ENCODE peak calls at places on chromosome 16, in four cellular contexts. One of them, this sample, is unnamed.

GRCh38 chr16:4675864-4676786 is 17.2 kb upstream of the NUDT16L1 start:
- DNase-seq in fibroblast of the aortic adventitia: no peak
- DNase-seq in stimulated activated CD4-positive, alpha-beta T cell treated with anti-CD3 and anti-CD28 coated beads, Interleukin-2, amount 100 ng/mL, for 48 hours: peak
- DNase-seq in KBM-7: peak
- DNase-seq in this sample: no peak

GRCh38 chr16:77443834-77444460 is 9.1 kb upstream of the ADAMTS18 start:
- DNase-seq in fibroblast of the aortic adventitia: no peak
- DNase-seq in stimulated activated CD4-positive, alpha-beta T cell treated with anti-CD3 and anti-CD28 coated beads, Interleukin-2, amount 100 ng/mL, for 48 hours: no peak
- DNase-seq in KBM-7: no peak
- DNase-seq in this sample: no peak

GRCh38 chr16:26963109-26963508 is 103.6 kb upstream of the C16orf82 start:
- DNase-seq in fibroblast of the aortic adventitia: peak
- DNase-seq in stimulated activated CD4-positive, alpha-beta T cell treated with anti-CD3 and anti-CD28 coated beads, Interleukin-2, amount 100 ng/mL, for 48 hours: peak
- DNase-seq in KBM-7: no peak
- DNase-seq in this sample: peak

GRCh38 chr16:50998411-50998810 is 152.7 kb downstream of the SALL1 start:
- DNase-seq in fibroblast of the aortic adventitia: no peak
- DNase-seq in stimulated activated CD4-positive, alpha-beta T cell treated with anti-CD3 and anti-CD28 coated beads, Interleukin-2, amount 100 ng/mL, for 48 hours: no peak
- DNase-seq in KBM-7: no peak
- DNase-seq in this sample: no peak

GRCh38 chr16:84604477-84605013 is 13.3 kb downstream of the COTL1 start:
- DNase-seq in fibroblast of the aortic adventitia: no peak
- DNase-seq in stimulated activated CD4-positive, alpha-beta T cell treated with anti-CD3 and anti-CD28 coated beads, Interleukin-2, amount 100 ng/mL, for 48 hours: no peak
- DNase-seq in KBM-7: no peak
- DNase-seq in this sample: no peak

GRCh38 chr16:4626396-4626795 is 1.8 kb downstream of the MGRN1 start:
- DNase-seq in fibroblast of the aortic adventitia: no peak
- DNase-seq in stimulated activated CD4-positive, alpha-beta T cell treated with anti-CD3 and anti-CD28 coated beads, Interleukin-2, amount 100 ng/mL, for 48 hours: no peak
- DNase-seq in KBM-7: no peak
- DNase-seq in this sample: no peak

GRCh38 chr16:35180970-35181369 is 1721.6 kb downstream of the TP53TG3F start:
- DNase-seq in fibroblast of the aortic adventitia: no peak
- DNase-seq in stimulated activated CD4-positive, alpha-beta T cell treated with anti-CD3 and anti-CD28 coated beads, Interleukin-2, amount 100 ng/mL, for 48 hours: no peak
- DNase-seq in KBM-7: no peak
- DNase-seq in this sample: no peak

GRCh38 chr16:89352091-89352681 is 134.7 kb downstream of the ZNF778 start:
- DNase-seq in fibroblast of the aortic adventitia: no peak
- DNase-seq in stimulated activated CD4-positive, alpha-beta T cell treated with anti-CD3 and anti-CD28 coated beads, Interleukin-2, amount 100 ng/mL, for 48 hours: no peak
- DNase-seq in KBM-7: no peak
- DNase-seq in this sample: no peak

GRCh38 chr16:2514333-2515179 is 804 bp downstream of the ATP6V0C start:
- DNase-seq in fibroblast of the aortic adventitia: no peak
- DNase-seq in stimulated activated CD4-positive, alpha-beta T cell treated with anti-CD3 and anti-CD28 coated beads, Interleukin-2, amount 100 ng/mL, for 48 hours: no peak
- DNase-seq in KBM-7: no peak
- DNase-seq in this sample: no peak

GRCh38 chr16:49924078-49924477 is 68.2 kb upstream of the ZNF423 start:
- DNase-seq in fibroblast of the aortic adventitia: no peak
- DNase-seq in stimulated activated CD4-positive, alpha-beta T cell treated with anti-CD3 and anti-CD28 coated beads, Interleukin-2, amount 100 ng/mL, for 48 hours: no peak
- DNase-seq in KBM-7: no peak
- DNase-seq in this sample: peak

GRCh38 chr16:87855852-87856715 is 13.2 kb downstream of the SLC7A5 start:
- DNase-seq in fibroblast of the aortic adventitia: no peak
- DNase-seq in stimulated activated CD4-positive, alpha-beta T cell treated with anti-CD3 and anti-CD28 coated beads, Interleukin-2, amount 100 ng/mL, for 48 hours: no peak
- DNase-seq in KBM-7: peak
- DNase-seq in this sample: peak

GRCh38 chr16:88787579-88788314 is 2.7 kb upstream of the PIEZO1 start:
- DNase-seq in fibroblast of the aortic adventitia: no peak
- DNase-seq in stimulated activated CD4-positive, alpha-beta T cell treated with anti-CD3 and anti-CD28 coated beads, Interleukin-2, amount 100 ng/mL, for 48 hours: no peak
- DNase-seq in KBM-7: no peak
- DNase-seq in this sample: no peak

GRCh38 chr16:84482001-84482891 is 22.2 kb downstream of the MEAK7 start:
- DNase-seq in fibroblast of the aortic adventitia: no peak
- DNase-seq in stimulated activated CD4-positive, alpha-beta T cell treated with anti-CD3 and anti-CD28 coated beads, Interleukin-2, amount 100 ng/mL, for 48 hours: no peak
- DNase-seq in KBM-7: no peak
- DNase-seq in this sample: no peak

GRCh38 chr16:8668138-8668537 is 6.3 kb upstream of the ABAT start:
- DNase-seq in fibroblast of the aortic adventitia: no peak
- DNase-seq in stimulated activated CD4-positive, alpha-beta T cell treated with anti-CD3 and anti-CD28 coated beads, Interleukin-2, amount 100 ng/mL, for 48 hours: no peak
- DNase-seq in KBM-7: no peak
- DNase-seq in this sample: no peak

GRCh38 chr16:89918453-89919347 is at the start of gene MC1R:
- DNase-seq in fibroblast of the aortic adventitia: peak
- DNase-seq in stimulated activated CD4-positive, alpha-beta T cell treated with anti-CD3 and anti-CD28 coated beads, Interleukin-2, amount 100 ng/mL, for 48 hours: no peak
- DNase-seq in KBM-7: peak
- DNase-seq in this sample: peak

GRCh38 chr16:57098188-57098841 is 5.9 kb downstream of the CPNE2 start:
- DNase-seq in fibroblast of the aortic adventitia: no peak
- DNase-seq in stimulated activated CD4-positive, alpha-beta T cell treated with anti-CD3 and anti-CD28 coated beads, Interleukin-2, amount 100 ng/mL, for 48 hours: no peak
- DNase-seq in KBM-7: no peak
- DNase-seq in this sample: no peak

GRCh38 chr16:79651363-79651762 is 50.8 kb upstream of the MAF start:
- DNase-seq in fibroblast of the aortic adventitia: peak
- DNase-seq in stimulated activated CD4-positive, alpha-beta T cell treated with anti-CD3 and anti-CD28 coated beads, Interleukin-2, amount 100 ng/mL, for 48 hours: no peak
- DNase-seq in KBM-7: no peak
- DNase-seq in this sample: peak

This sample was measured in fibroblast of mammary gland.